ENCODE peak calls at places on chromosomes 2 and 18, in nine cellular contexts. O is neuronal stem cell; F is NCI-H2171; E is heart left ventricle; Q is fibroblast of lung; N is left cardiac atrium; S is CD4-positive, alpha-beta T cell; C is kidney glomerular epithelial cell; P is HCEC 1CT. V is an unnamed sample.

GRCh38 chr2:143600136-143600535 is 470.9 kb downstream of the ARHGAP15 start:
- DNase-seq in O (no peak), P (no peak), F (no peak), N (no peak), E (no peak), Q (no peak), C (no peak), S (no peak), V (no peak)

GRCh38 chr18:62883937-62884735 is 168.8 kb downstream of the PHLPP1 start:
- DNase-seq in E (no peak), N (no peak), C (no peak), S (no peak), Q (no peak), O (no peak), P (no peak), F (no peak), V (no peak)

GRCh38 chr18:3380384-3380961 is 69.5 kb upstream of the TGIF1 start:
- DNase-seq in F (no peak), Q (peak; percentile 85), P (peak; percentile 90), S (no peak), E (no peak), N (no peak), O (no peak), C (peak; percentile 44), V (no peak)

GRCh38 chr2:70708376-70709199 is 59.4 kb downstream of the ADD2 start:
- DNase-seq in C (no peak), P (no peak), E (no peak), O (no peak), Q (no peak), F (no peak), S (no peak), N (no peak), V (no peak)

GRCh38 chr2:10863837-10864236 is 47.9 kb upstream of the KCNF1 start:
- DNase-seq in E (no peak), F (no peak), S (no peak), C (no peak), Q (peak; percentile 12), P (no peak), O (no peak), N (no peak), V (no peak)

GRCh38 chr18:59712311-59712710 is 15.1 kb upstream of the CCBE1 start:
- DNase-seq in O (no peak), F (no peak), Q (no peak), N (no peak), S (no peak), C (no peak), E (no peak), P (no peak), V (no peak)

GRCh38 chr2:127884436-127884835 is 1.3 kb downstream of the AMMECR1L start:
- DNase-seq in N (no peak), E (no peak), P (peak; percentile 53), F (no peak), Q (peak; percentile 76), S (no peak), C (peak; percentile 29), O (no peak), V (no peak)

GRCh38 chr18:33440011-33440383 is 524 bp downstream of the CCDC178 start:
- DNase-seq in Q (peak; percentile 88), C (peak; percentile 52), N (peak; percentile 51), O (peak; percentile 48), P (no peak), S (no peak), E (no peak), F (peak; percentile 34), V (peak; percentile 68)

GRCh38 chr2:220446106-220446712 is 818.8 kb downstream of the SLC4A3 start:
- DNase-seq in C (no peak), Q (no peak), F (no peak), S (no peak), E (no peak), P (no peak), O (no peak), N (no peak), V (peak; percentile 10)

V was measured in mesendoderm.